ENCODE peak calls at places on chromosomes 11 and 22, in six cellular contexts. One of them, this sample, is unnamed.

GRCh38 chr11:125289419-125290088 is 125.0 kb downstream of the PKNOX2 start:
- DNase-seq in natural killer cell: no peak
- DNase-seq in astrocyte of the cerebellum: no peak
- DNase-seq in A549: no peak
- DNase-seq in lower leg skin: no peak
- DNase-seq in heart right ventricle: no peak
- DNase-seq in this sample: no peak

GRCh38 chr11:77770629-77771028 is 49.9 kb downstream of the RSF1 start:
- DNase-seq in heart right ventricle: no peak
- DNase-seq in astrocyte of the cerebellum: no peak
- DNase-seq in A549: no peak
- DNase-seq in natural killer cell: no peak
- DNase-seq in lower leg skin: no peak
- DNase-seq in this sample: no peak

GRCh38 chr11:123742778-123743177 is 1.3 kb upstream of the ZNF202 start:
- DNase-seq in A549: no peak
- DNase-seq in astrocyte of the cerebellum: no peak
- DNase-seq in heart right ventricle: no peak
- DNase-seq in lower leg skin: no peak
- DNase-seq in natural killer cell: no peak
- DNase-seq in this sample: no peak

GRCh38 chr11:8989411-8989810 is 14.4 kb downstream of the NRIP3 start:
- DNase-seq in A549: no peak
- DNase-seq in astrocyte of the cerebellum: no peak
- DNase-seq in heart right ventricle: no peak
- DNase-seq in natural killer cell: no peak
- DNase-seq in lower leg skin: no peak
- DNase-seq in this sample: no peak

GRCh38 chr22:39419096-39419495 is 19.5 kb downstream of the TAB1 start:
- DNase-seq in astrocyte of the cerebellum: no peak
- DNase-seq in natural killer cell: no peak
- DNase-seq in A549: no peak
- DNase-seq in lower leg skin: no peak
- DNase-seq in heart right ventricle: no peak
- DNase-seq in this sample: no peak

GRCh38 chr11:112961751-112962747 is 829 bp downstream of the NCAM1 start:
- DNase-seq in astrocyte of the cerebellum: no peak
- DNase-seq in A549: no peak
- DNase-seq in lower leg skin: no peak
- DNase-seq in natural killer cell: peak
- DNase-seq in heart right ventricle: peak
- DNase-seq in this sample: no peak

GRCh38 chr11:102138677-102139076 is 28.4 kb downstream of the YAP1 start:
- DNase-seq in heart right ventricle: no peak
- DNase-seq in lower leg skin: no peak
- DNase-seq in A549: no peak
- DNase-seq in astrocyte of the cerebellum: peak
- DNase-seq in natural killer cell: no peak
- DNase-seq in this sample: no peak

GRCh38 chr22:40416636-40417035 is 46.2 kb downstream of the SGSM3 start:
- DNase-seq in lower leg skin: no peak
- DNase-seq in astrocyte of the cerebellum: no peak
- DNase-seq in natural killer cell: no peak
- DNase-seq in heart right ventricle: no peak
- DNase-seq in A549: no peak
- DNase-seq in this sample: no peak

GRCh38 chr11:23423656-23424055 is 563.4 kb upstream of the CCDC179 start:
- DNase-seq in lower leg skin: no peak
- DNase-seq in natural killer cell: no peak
- DNase-seq in astrocyte of the cerebellum: no peak
- DNase-seq in A549: no peak
- DNase-seq in heart right ventricle: no peak
- DNase-seq in this sample: no peak

GRCh38 chr11:44788536-44789227 is 61.9 kb downstream of the TSPAN18 start:
- DNase-seq in heart right ventricle: no peak
- DNase-seq in natural killer cell: no peak
- DNase-seq in lower leg skin: no peak
- DNase-seq in A549: no peak
- DNase-seq in astrocyte of the cerebellum: peak
- DNase-seq in this sample: no peak

GRCh38 chr22:36829370-36830002 is 12.7 kb upstream of the PVALB start:
- DNase-seq in heart right ventricle: no peak
- DNase-seq in natural killer cell: no peak
- DNase-seq in lower leg skin: no peak
- DNase-seq in A549: no peak
- DNase-seq in astrocyte of the cerebellum: no peak
- DNase-seq in this sample: no peak

GRCh38 chr22:24338701-24339451 is 68.2 kb downstream of the SPECC1L start:
- DNase-seq in natural killer cell: no peak
- DNase-seq in A549: no peak
- DNase-seq in heart right ventricle: no peak
- DNase-seq in lower leg skin: no peak
- DNase-seq in astrocyte of the cerebellum: peak
- DNase-seq in this sample: no peak

GRCh38 chr11:3893311-3893710 is 37.8 kb downstream of the STIM1 start:
- DNase-seq in lower leg skin: no peak
- DNase-seq in heart right ventricle: no peak
- DNase-seq in A549: no peak
- DNase-seq in astrocyte of the cerebellum: no peak
- DNase-seq in natural killer cell: no peak
- DNase-seq in this sample: no peak

GRCh38 chr11:78202733-78203167 is 14.0 kb downstream of the USP35 start:
- DNase-seq in heart right ventricle: no peak
- DNase-seq in A549: no peak
- DNase-seq in natural killer cell: no peak
- DNase-seq in lower leg skin: no peak
- DNase-seq in astrocyte of the cerebellum: no peak
- DNase-seq in this sample: no peak

GRCh38 chr22:49302530-49302929 is 525.1 kb downstream of the BRD1 start:
- DNase-seq in natural killer cell: no peak
- DNase-seq in heart right ventricle: no peak
- DNase-seq in lower leg skin: no peak
- DNase-seq in A549: no peak
- DNase-seq in astrocyte of the cerebellum: no peak
- DNase-seq in this sample: no peak

GRCh38 chr11:131326829-131327228 is 43.6 kb upstream of the NTM start:
- DNase-seq in lower leg skin: no peak
- DNase-seq in natural killer cell: no peak
- DNase-seq in A549: no peak
- DNase-seq in astrocyte of the cerebellum: no peak
- DNase-seq in heart right ventricle: no peak
- DNase-seq in this sample: no peak

GRCh38 chr22:50059185-50059880 is 1.2 kb upstream of the TTLL8 start:
- DNase-seq in lower leg skin: no peak
- DNase-seq in natural killer cell: no peak
- DNase-seq in astrocyte of the cerebellum: no peak
- DNase-seq in A549: peak
- DNase-seq in heart right ventricle: no peak
- DNase-seq in this sample: no peak

GRCh38 chr11:109789911-109790310 is 303.3 kb upstream of the ZC3H12C start:
- DNase-seq in A549: no peak
- DNase-seq in natural killer cell: no peak
- DNase-seq in astrocyte of the cerebellum: no peak
- DNase-seq in heart right ventricle: no peak
- DNase-seq in lower leg skin: no peak
- DNase-seq in this sample: no peak

GRCh38 chr22:20218981-20219380 is 49.1 kb downstream of the RTN4R start:
- DNase-seq in heart right ventricle: no peak
- DNase-seq in natural killer cell: no peak
- DNase-seq in lower leg skin: no peak
- DNase-seq in A549: no peak
- DNase-seq in astrocyte of the cerebellum: no peak
- DNase-seq in this sample: no peak

GRCh38 chr22:44360686-44361381 is 48.1 kb upstream of the SHISAL1 start:
- DNase-seq in A549: peak
- DNase-seq in heart right ventricle: peak
- DNase-seq in lower leg skin: no peak
- DNase-seq in astrocyte of the cerebellum: peak
- DNase-seq in natural killer cell: no peak
- DNase-seq in this sample: no peak

GRCh38 chr11:11937433-11937832 is 71.0 kb downstream of the DKK3 start:
- DNase-seq in lower leg skin: no peak
- DNase-seq in natural killer cell: no peak
- DNase-seq in astrocyte of the cerebellum: no peak
- DNase-seq in heart right ventricle: no peak
- DNase-seq in A549: no peak
- DNase-seq in this sample: no peak

GRCh38 chr11:57214087-57214395 is 23.0 kb downstream of the APLNR start:
- DNase-seq in A549: no peak
- DNase-seq in astrocyte of the cerebellum: no peak
- DNase-seq in lower leg skin: no peak
- DNase-seq in heart right ventricle: no peak
- DNase-seq in natural killer cell: no peak
- DNase-seq in this sample: no peak

GRCh38 chr11:16604784-16605439 is 133.5 kb upstream of the C11orf58 start:
- DNase-seq in A549: no peak
- DNase-seq in lower leg skin: no peak
- DNase-seq in natural killer cell: no peak
- DNase-seq in heart right ventricle: peak
- DNase-seq in astrocyte of the cerebellum: no peak
- DNase-seq in this sample: no peak

GRCh38 chr22:20268350-20269012 is 363 bp upstream of the RTN4R start:
- DNase-seq in natural killer cell: peak
- DNase-seq in A549: peak
- DNase-seq in heart right ventricle: peak
- DNase-seq in astrocyte of the cerebellum: no peak
- DNase-seq in lower leg skin: no peak
- DNase-seq in this sample: no peak

GRCh38 chr11:133072858-133073582 is 459.3 kb downstream of the OPCML start:
- DNase-seq in natural killer cell: no peak
- DNase-seq in lower leg skin: no peak
- DNase-seq in heart right ventricle: no peak
- DNase-seq in A549: no peak
- DNase-seq in astrocyte of the cerebellum: no peak
- DNase-seq in this sample: no peak

GRCh38 chr22:48798281-48799226 is 1029.1 kb downstream of the BRD1 start:
- DNase-seq in lower leg skin: no peak
- DNase-seq in heart right ventricle: no peak
- DNase-seq in natural killer cell: no peak
- DNase-seq in A549: no peak
- DNase-seq in astrocyte of the cerebellum: no peak
- DNase-seq in this sample: no peak

GRCh38 chr22:39534591-39535301 is 2.2 kb upstream of the RPS19BP1 start:
- DNase-seq in lower leg skin: peak
- DNase-seq in heart right ventricle: peak
- DNase-seq in astrocyte of the cerebellum: no peak
- DNase-seq in natural killer cell: peak
- DNase-seq in A549: peak
- DNase-seq in this sample: peak

GRCh38 chr11:62245271-62245753 is 3.3 kb downstream of the SCGB1D2 start:
- DNase-seq in astrocyte of the cerebellum: peak
- DNase-seq in heart right ventricle: no peak
- DNase-seq in natural killer cell: no peak
- DNase-seq in lower leg skin: no peak
- DNase-seq in A549: peak
- DNase-seq in this sample: no peak
- TF ChIP-seq CTCF in astrocyte of the cerebellum: no peak
- TF ChIP-seq CTCF in heart right ventricle: no peak
- TF ChIP-seq CTCF in natural killer cell: no peak
- TF ChIP-seq CTCF in lower leg skin: no peak
- TF ChIP-seq CTCF in A549: peak
- TF ChIP-seq CTCF in this sample: no peak

DNA sequence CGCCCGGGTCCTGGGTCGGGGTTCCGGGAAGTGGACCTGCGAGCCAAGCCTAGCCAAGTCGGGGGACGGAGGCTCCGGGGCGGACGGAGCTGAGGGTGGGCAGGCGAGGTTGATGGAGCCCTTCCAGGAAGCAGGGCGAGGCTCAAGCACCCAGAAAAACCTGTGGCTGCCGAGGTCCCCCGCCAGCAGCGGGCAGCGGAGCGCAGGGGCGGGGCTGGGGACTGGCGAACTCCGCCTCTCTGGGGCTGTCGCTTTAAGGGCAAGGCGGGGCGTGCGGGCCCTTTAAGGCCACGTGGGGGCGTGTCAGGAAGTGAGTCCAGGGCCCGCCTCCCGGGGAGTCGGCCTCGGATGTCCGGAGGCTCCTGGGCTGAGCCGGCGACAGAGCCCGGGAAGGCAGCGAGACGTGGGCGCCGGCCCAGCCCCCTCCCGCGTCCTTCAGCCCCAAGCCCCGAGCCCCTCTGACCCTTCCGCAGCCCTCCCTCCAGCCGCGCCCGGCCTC is at the start of gene SLC35C1:
- DNase-seq in astrocyte of the cerebellum: peak
- DNase-seq in natural killer cell: peak
- DNase-seq in lower leg skin: peak
- DNase-seq in heart right ventricle: peak
- DNase-seq in A549: peak
- DNase-seq in this sample: peak
- TF ChIP-seq CTCF in astrocyte of the cerebellum: no peak
- TF ChIP-seq CTCF in natural killer cell: no peak
- TF ChIP-seq CTCF in lower leg skin: no peak
- TF ChIP-seq CTCF in heart right ventricle: peak
- TF ChIP-seq CTCF in A549: no peak
- TF ChIP-seq CTCF in this sample: no peak

GRCh38 chr11:33514079-33514690 is 186.4 kb downstream of the C11orf91 start:
- DNase-seq in lower leg skin: no peak
- DNase-seq in astrocyte of the cerebellum: no peak
- DNase-seq in heart right ventricle: no peak
- DNase-seq in natural killer cell: no peak
- DNase-seq in A549: no peak
- DNase-seq in this sample: no peak
- TF ChIP-seq CTCF in lower leg skin: no peak
- TF ChIP-seq CTCF in astrocyte of the cerebellum: no peak
- TF ChIP-seq CTCF in heart right ventricle: no peak
- TF ChIP-seq CTCF in natural killer cell: no peak
- TF ChIP-seq CTCF in A549: no peak
- TF ChIP-seq CTCF in this sample: no peak

DNA sequence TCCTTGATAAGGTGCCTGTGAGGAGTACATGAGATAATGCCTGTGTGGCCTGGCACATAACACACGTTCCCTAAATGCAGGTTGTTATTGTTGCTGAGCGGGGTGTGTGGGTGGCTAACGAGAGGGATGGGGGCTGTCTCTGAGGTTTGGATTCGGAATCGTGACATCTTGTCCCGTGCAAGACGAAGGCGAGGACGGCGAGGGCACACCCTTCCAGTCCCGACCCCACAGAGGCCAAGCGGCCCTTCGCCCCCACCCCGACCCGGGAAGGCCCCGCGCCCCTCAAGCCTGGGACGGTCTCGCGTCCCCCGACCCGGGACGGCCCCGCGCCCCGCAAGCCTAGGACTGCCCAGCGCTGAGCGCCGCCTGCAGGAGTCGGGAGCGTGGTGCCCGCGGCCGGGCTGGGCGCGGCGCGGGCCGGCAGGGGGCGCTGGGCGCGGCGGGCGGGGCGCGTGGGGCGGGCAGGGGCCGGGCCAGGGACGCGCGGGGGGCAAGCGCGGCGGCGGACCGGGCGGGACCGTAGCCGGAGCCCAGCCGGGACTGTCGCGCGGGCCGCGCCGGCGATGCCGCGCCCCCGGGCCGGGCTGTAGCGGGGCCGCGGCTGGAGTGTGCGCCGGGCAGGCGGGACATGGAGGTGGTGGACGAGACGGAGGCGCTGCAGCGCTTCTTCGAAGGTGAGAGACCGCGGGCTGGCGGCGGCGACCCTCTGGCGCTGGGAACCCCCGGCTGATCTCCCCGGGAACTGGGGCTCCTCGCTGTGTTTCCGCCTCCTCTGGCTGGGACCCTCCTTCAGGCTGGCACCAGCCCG is at the start of gene MYRF:
- DNase-seq in astrocyte of the cerebellum: no peak
- DNase-seq in lower leg skin: no peak
- DNase-seq in heart right ventricle: peak
- DNase-seq in A549: no peak
- DNase-seq in natural killer cell: peak
- DNase-seq in this sample: no peak
- TF ChIP-seq CTCF in astrocyte of the cerebellum: peak
- TF ChIP-seq CTCF in lower leg skin: no peak
- TF ChIP-seq CTCF in heart right ventricle: no peak
- TF ChIP-seq CTCF in A549: peak
- TF ChIP-seq CTCF in natural killer cell: peak
- TF ChIP-seq CTCF in this sample: no peak

GRCh38 chr11:19808076-19808911 is 95.7 kb downstream of the NAV2 start:
- DNase-seq in heart right ventricle: no peak
- DNase-seq in A549: no peak
- DNase-seq in astrocyte of the cerebellum: no peak
- DNase-seq in lower leg skin: no peak
- DNase-seq in natural killer cell: no peak
- DNase-seq in this sample: no peak
- TF ChIP-seq CTCF in heart right ventricle: peak
- TF ChIP-seq CTCF in A549: peak
- TF ChIP-seq CTCF in astrocyte of the cerebellum: no peak
- TF ChIP-seq CTCF in lower leg skin: no peak
- TF ChIP-seq CTCF in natural killer cell: no peak
- TF ChIP-seq CTCF in this sample: no peak

This sample was measured in omental fat pad.